ENCODE peak calls at places on chromosomes 13 and 19, in five cellular contexts. G, Z, T, E and F are unnamed samples. For H3K27me3, the result is how much of the 10 kb centered on the place peaks cover.

GRCh38 chr13:39913928-39914327 is 258.5 kb downstream of the COG6 start:
- DNase-seq in E (no peak), T (peak), Z (peak), G (no peak), F (no peak)

GRCh38 chr19:14432817-14433453 is at the start of gene PKN1:
- DNase-seq in G (no peak), Z (no peak), T (peak), E (peak), F (peak)

GRCh38 chr13:44013666-44014291 is 134.1 kb downstream of the LACC1 start:
- DNase-seq in E (peak), G (peak), Z (no peak), T (peak), F (no peak)

GRCh38 chr19:35088514-35088913 is 27.1 kb upstream of the FXYD3 start:
- DNase-seq in G (peak), T (no peak), E (peak), Z (no peak), F (peak)

GRCh38 chr13:30734434-30734833 is 909 bp upstream of the ALOX5AP start:
- DNase-seq in E (peak), T (no peak), G (peak), Z (no peak), F (no peak)

GRCh38 chr13:112933649-112934048 is 35.4 kb upstream of the MCF2L start:
- DNase-seq in Z (no peak), G (no peak), E (no peak), T (no peak), F (no peak)

GRCh38 chr13:38350114-38350617 is 515 bp downstream of the UFM1 start:
- DNase-seq in Z (no peak), E (peak), T (no peak), G (peak), F (peak)

GRCh38 chr13:51153527-51153926 is 42.5 kb upstream of the C13orf42 start:
- DNase-seq in T (no peak), G (peak), E (no peak), Z (no peak), F (no peak)

GRCh38 chr13:94143624-94144350 is 335.7 kb downstream of the DCT start:
- DNase-seq in Z (no peak), G (no peak), E (no peak), T (no peak), F (no peak)

GRCh38 chr13:44867825-44868224 is 121.4 kb downstream of the NUFIP1 start:
- DNase-seq in Z (no peak), G (no peak), T (peak), E (no peak), F (no peak)

GRCh38 chr13:41678842-41679241 is 221.5 kb downstream of the RGCC start:
- DNase-seq in G (no peak), T (no peak), Z (no peak), E (no peak), F (no peak)

GRCh38 chr13:88074794-88075509 is 403.8 kb downstream of the SLITRK5 start:
- DNase-seq in E (no peak), Z (no peak), T (no peak), G (no peak), F (no peak)

GRCh38 chr19:14683439-14683838 is 6.4 kb upstream of the ZNF333 start:
- DNase-seq in E (no peak), G (no peak), Z (no peak), T (no peak), F (no peak)

GRCh38 chr13:40971321-40971720 is 47.8 kb downstream of the ELF1 start:
- DNase-seq in G (no peak), E (no peak), T (no peak), Z (no peak), F (no peak)

GRCh38 chr19:3780786-3781304 is 5.3 kb downstream of the MATK start:
- DNase-seq in T (no peak), E (peak), G (no peak), Z (no peak), F (no peak)

GRCh38 chr19:19191920-19192882 is at the start of the genes BORCS8 and RFXANK:
- DNase-seq in Z (peak), E (peak), T (peak), G (peak), F (peak)

GRCh38 chr19:19192910-19193423 is 909 bp downstream of the RFXANK start:
- DNase-seq in T (no peak), E (no peak), G (no peak), Z (no peak), F (no peak)

GRCh38 chr19:19193926-19194325 is 1.9 kb downstream of the RFXANK start:
- DNase-seq in G (no peak), T (no peak), Z (no peak), E (no peak), F (no peak)
- H3K4me3 ChIP-seq in G (peak), T (no peak), Z (no peak), E (peak), F (peak)

DNA sequence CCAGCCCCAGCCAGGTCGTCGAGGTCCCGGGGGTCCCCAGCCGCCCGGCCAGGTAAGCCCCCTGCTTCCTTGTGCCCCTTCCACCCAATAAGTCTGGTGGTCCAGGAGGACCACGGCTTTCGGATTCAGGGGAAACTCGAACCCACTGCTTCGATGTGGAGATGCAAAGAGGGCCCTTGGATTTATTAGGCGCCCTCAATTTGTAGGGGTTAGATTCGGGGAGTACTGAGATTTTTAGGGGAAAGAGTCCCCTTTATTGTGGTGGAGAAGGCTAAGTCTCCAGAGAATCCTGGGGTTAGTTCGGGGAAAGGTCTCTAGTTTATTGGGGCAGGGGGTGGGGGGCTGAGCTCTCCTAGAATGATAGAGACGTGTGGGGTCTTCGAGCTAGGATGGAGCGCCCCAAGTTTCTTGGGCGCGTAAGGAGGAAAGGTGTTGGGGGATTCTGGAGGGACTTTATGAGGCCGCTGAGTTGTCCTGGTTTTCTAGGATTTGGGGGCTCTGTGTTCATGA is 3.8 kb upstream of the LTBP4 start:
- DNase-seq in E (no peak), Z (no peak), G (no peak), T (no peak), F (no peak)
- TF ChIP-seq EZH2 in E (no peak), Z (peak), G (no peak), T (no peak), F (no peak)

DNA sequence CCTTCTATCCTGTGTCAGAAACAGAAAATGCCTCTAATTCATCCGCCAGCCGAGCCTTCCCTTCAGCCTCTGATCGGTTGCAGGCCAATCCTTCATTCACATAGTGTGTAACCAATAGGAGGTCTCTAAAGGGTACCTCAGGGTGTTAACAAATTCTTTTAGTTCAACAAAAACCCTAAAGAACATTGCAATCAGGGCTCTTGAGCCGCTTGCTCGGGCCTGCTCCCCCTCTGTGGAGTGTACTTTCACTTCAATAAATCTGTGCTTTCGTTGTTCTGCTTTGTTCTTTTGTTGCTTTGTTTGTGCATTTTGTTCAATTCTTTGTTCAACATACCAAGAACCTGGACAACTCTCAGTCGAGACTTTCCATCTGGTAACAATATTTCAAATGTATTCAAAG is 366.5 kb downstream of the KCTD12 start:
- DNase-seq in Z (no peak), E (no peak), G (no peak), T (no peak), F (no peak)
- H3K27me3 ChIP-seq in Z (under half), E (under half), G (under half), T (under half), F (under half)

GRCh38 chr19:17234911-17235617 is 9.0 kb downstream of the OCEL1 start:
- DNase-seq in T (peak), G (no peak), E (peak), Z (no peak), F (peak)

GRCh38 chr19:17236831-17237543 is 8.7 kb downstream of the NR2F6 start:
- DNase-seq in T (no peak), G (no peak), Z (no peak), E (no peak), F (no peak)

GRCh38 chr19:17237747-17238706 is 7.7 kb downstream of the NR2F6 start:
- DNase-seq in E (no peak), T (no peak), G (no peak), Z (no peak), F (peak)

GRCh38 chr19:17236414-17236716 is 9.4 kb downstream of the NR2F6 start:
- DNase-seq in T (no peak), Z (no peak), E (no peak), G (no peak), F (peak)

GRCh38 chr19:17235618-17236413 is 9.8 kb downstream of the OCEL1 start:
- DNase-seq in E (no peak), Z (no peak), G (peak), T (peak), F (no peak)
- H3K4me3 ChIP-seq in E (peak), Z (peak), G (peak), T (peak), F (peak)